ENCODE peak calls at places on chromosome 6, in five cellular contexts. One of them, this sample, is unnamed.

GRCh38 chr6:86586195-86586594 is 351.1 kb upstream of the HTR1E start:
- DNase-seq in neuronal stem cell: no peak
- DNase-seq in IMR-90: no peak
- DNase-seq in mesendoderm: no peak
- DNase-seq in mesenchymal stem cell: no peak
- DNase-seq in this sample: no peak

GRCh38 chr6:153949606-153950005 is 89.4 kb upstream of the OPRM1 start:
- DNase-seq in IMR-90: no peak
- DNase-seq in mesenchymal stem cell: no peak
- DNase-seq in neuronal stem cell: no peak
- DNase-seq in mesendoderm: no peak
- DNase-seq in this sample: no peak

GRCh38 chr6:126176266-126176665 is 163.6 kb upstream of the CENPW start:
- DNase-seq in mesendoderm: peak
- DNase-seq in mesenchymal stem cell: peak
- DNase-seq in IMR-90: peak
- DNase-seq in neuronal stem cell: no peak
- DNase-seq in this sample: no peak

GRCh38 chr6:156427345-156427744 is 349.8 kb upstream of the ARID1B start:
- DNase-seq in neuronal stem cell: no peak
- DNase-seq in IMR-90: peak
- DNase-seq in mesendoderm: no peak
- DNase-seq in mesenchymal stem cell: peak
- DNase-seq in this sample: no peak

GRCh38 chr6:487956-488355 is 96.4 kb downstream of the IRF4 start:
- DNase-seq in mesenchymal stem cell: no peak
- DNase-seq in neuronal stem cell: no peak
- DNase-seq in IMR-90: no peak
- DNase-seq in mesendoderm: no peak
- DNase-seq in this sample: no peak

GRCh38 chr6:20212392-20213111 is at the start of gene MBOAT1:
- DNase-seq in neuronal stem cell: peak
- DNase-seq in mesendoderm: peak
- DNase-seq in IMR-90: peak
- DNase-seq in mesenchymal stem cell: peak
- DNase-seq in this sample: peak

GRCh38 chr6:106609699-106610098 is 19.6 kb downstream of the RTN4IP1 start:
- DNase-seq in mesendoderm: peak
- DNase-seq in mesenchymal stem cell: no peak
- DNase-seq in neuronal stem cell: no peak
- DNase-seq in IMR-90: no peak
- DNase-seq in this sample: peak

GRCh38 chr6:128361378-128361777 is 159.0 kb downstream of the PTPRK start:
- DNase-seq in neuronal stem cell: no peak
- DNase-seq in mesendoderm: no peak
- DNase-seq in IMR-90: no peak
- DNase-seq in mesenchymal stem cell: no peak
- DNase-seq in this sample: no peak

GRCh38 chr6:25193865-25194679 is 85.1 kb upstream of the CARMIL1 start:
- DNase-seq in IMR-90: no peak
- DNase-seq in neuronal stem cell: no peak
- DNase-seq in mesendoderm: no peak
- DNase-seq in mesenchymal stem cell: no peak
- DNase-seq in this sample: no peak

GRCh38 chr6:33313105-33313708 is 671 bp downstream of the TAPBP start:
- DNase-seq in IMR-90: peak
- DNase-seq in mesendoderm: peak
- DNase-seq in neuronal stem cell: no peak
- DNase-seq in mesenchymal stem cell: peak
- DNase-seq in this sample: peak

GRCh38 chr6:3304500-3305215 is 45.9 kb downstream of the PSMG4 start:
- DNase-seq in neuronal stem cell: no peak
- DNase-seq in mesendoderm: no peak
- DNase-seq in mesenchymal stem cell: no peak
- DNase-seq in IMR-90: no peak
- DNase-seq in this sample: no peak

GRCh38 chr6:137697267-137697938 is 169.7 kb upstream of the TNFAIP3 start:
- DNase-seq in IMR-90: peak
- DNase-seq in mesenchymal stem cell: peak
- DNase-seq in mesendoderm: peak
- DNase-seq in neuronal stem cell: peak
- DNase-seq in this sample: peak

GRCh38 chr6:69888842-69889590 is 22.7 kb downstream of the COL19A1 start:
- DNase-seq in neuronal stem cell: no peak
- DNase-seq in IMR-90: no peak
- DNase-seq in mesendoderm: no peak
- DNase-seq in mesenchymal stem cell: no peak
- DNase-seq in this sample: no peak

GRCh38 chr6:5438882-5439584 is 177.7 kb downstream of the FARS2 start:
- DNase-seq in neuronal stem cell: no peak
- DNase-seq in mesendoderm: no peak
- DNase-seq in IMR-90: no peak
- DNase-seq in mesenchymal stem cell: no peak
- DNase-seq in this sample: peak

GRCh38 chr6:134464690-134465411 is 146.9 kb upstream of the SGK1 start:
- DNase-seq in neuronal stem cell: no peak
- DNase-seq in IMR-90: peak
- DNase-seq in mesenchymal stem cell: peak
- DNase-seq in mesendoderm: peak
- DNase-seq in this sample: no peak

GRCh38 chr6:158191032-158191431 is 22.9 kb downstream of the GTF2H5 start:
- DNase-seq in mesenchymal stem cell: no peak
- DNase-seq in mesendoderm: no peak
- DNase-seq in IMR-90: no peak
- DNase-seq in neuronal stem cell: no peak
- DNase-seq in this sample: no peak

GRCh38 chr6:163780993-163781392 is 366.5 kb downstream of the QKI start:
- DNase-seq in mesendoderm: no peak
- DNase-seq in mesenchymal stem cell: no peak
- DNase-seq in IMR-90: peak
- DNase-seq in neuronal stem cell: peak
- DNase-seq in this sample: peak

GRCh38 chr6:13377054-13377758 is 48.9 kb upstream of the TBC1D7 start:
- DNase-seq in neuronal stem cell: no peak
- DNase-seq in mesenchymal stem cell: no peak
- DNase-seq in IMR-90: no peak
- DNase-seq in mesendoderm: no peak
- DNase-seq in this sample: no peak

GRCh38 chr6:29681811-29682210 is 859 bp upstream of the ZFP57 start:
- DNase-seq in mesendoderm: no peak
- DNase-seq in neuronal stem cell: no peak
- DNase-seq in IMR-90: no peak
- DNase-seq in mesenchymal stem cell: no peak
- DNase-seq in this sample: no peak

GRCh38 chr6:79821859-79822258 is 125.5 kb downstream of the ELOVL4 start:
- DNase-seq in IMR-90: peak
- DNase-seq in mesenchymal stem cell: peak
- DNase-seq in neuronal stem cell: no peak
- DNase-seq in mesendoderm: no peak
- DNase-seq in this sample: no peak

GRCh38 chr6:18536693-18537092 is 149.5 kb downstream of the RNF144B start:
- DNase-seq in IMR-90: no peak
- DNase-seq in mesenchymal stem cell: no peak
- DNase-seq in mesendoderm: no peak
- DNase-seq in neuronal stem cell: no peak
- DNase-seq in this sample: no peak

GRCh38 chr6:134512946-134513345 is 195.0 kb upstream of the SGK1 start:
- DNase-seq in IMR-90: peak
- DNase-seq in mesenchymal stem cell: no peak
- DNase-seq in neuronal stem cell: no peak
- DNase-seq in mesendoderm: no peak
- DNase-seq in this sample: no peak

GRCh38 chr6:66421570-66421969 is 714.5 kb upstream of the EYS start:
- DNase-seq in IMR-90: no peak
- DNase-seq in mesenchymal stem cell: peak
- DNase-seq in mesendoderm: peak
- DNase-seq in neuronal stem cell: no peak
- DNase-seq in this sample: peak

GRCh38 chr6:81790034-81790433 is 37.6 kb upstream of the TENT5A start:
- DNase-seq in mesendoderm: peak
- DNase-seq in IMR-90: no peak
- DNase-seq in mesenchymal stem cell: no peak
- DNase-seq in neuronal stem cell: no peak
- DNase-seq in this sample: no peak

GRCh38 chr6:70672549-70672948 is 4.9 kb downstream of the SMAP1 start:
- DNase-seq in mesenchymal stem cell: no peak
- DNase-seq in neuronal stem cell: no peak
- DNase-seq in IMR-90: no peak
- DNase-seq in mesendoderm: no peak
- DNase-seq in this sample: no peak

GRCh38 chr6:5749666-5750215 is 257.0 kb downstream of the NRN1 start:
- DNase-seq in IMR-90: no peak
- DNase-seq in mesendoderm: no peak
- DNase-seq in mesenchymal stem cell: no peak
- DNase-seq in neuronal stem cell: no peak
- DNase-seq in this sample: no peak

GRCh38 chr6:40287296-40287820 is 299.8 kb downstream of the LRFN2 start:
- DNase-seq in mesenchymal stem cell: no peak
- DNase-seq in mesendoderm: no peak
- DNase-seq in IMR-90: no peak
- DNase-seq in neuronal stem cell: no peak
- DNase-seq in this sample: no peak

GRCh38 chr6:40286721-40287120 is 300.4 kb downstream of the LRFN2 start:
- DNase-seq in mesendoderm: no peak
- DNase-seq in neuronal stem cell: no peak
- DNase-seq in mesenchymal stem cell: no peak
- DNase-seq in IMR-90: no peak
- DNase-seq in this sample: no peak

GRCh38 chr6:40285535-40285934 is 301.6 kb downstream of the LRFN2 start:
- DNase-seq in neuronal stem cell: no peak
- DNase-seq in IMR-90: no peak
- DNase-seq in mesenchymal stem cell: no peak
- DNase-seq in mesendoderm: no peak
- DNase-seq in this sample: no peak

GRCh38 chr6:40286027-40286426 is 301.1 kb downstream of the LRFN2 start:
- DNase-seq in IMR-90: no peak
- DNase-seq in mesendoderm: peak
- DNase-seq in mesenchymal stem cell: no peak
- DNase-seq in neuronal stem cell: no peak
- DNase-seq in this sample: peak

DNA sequence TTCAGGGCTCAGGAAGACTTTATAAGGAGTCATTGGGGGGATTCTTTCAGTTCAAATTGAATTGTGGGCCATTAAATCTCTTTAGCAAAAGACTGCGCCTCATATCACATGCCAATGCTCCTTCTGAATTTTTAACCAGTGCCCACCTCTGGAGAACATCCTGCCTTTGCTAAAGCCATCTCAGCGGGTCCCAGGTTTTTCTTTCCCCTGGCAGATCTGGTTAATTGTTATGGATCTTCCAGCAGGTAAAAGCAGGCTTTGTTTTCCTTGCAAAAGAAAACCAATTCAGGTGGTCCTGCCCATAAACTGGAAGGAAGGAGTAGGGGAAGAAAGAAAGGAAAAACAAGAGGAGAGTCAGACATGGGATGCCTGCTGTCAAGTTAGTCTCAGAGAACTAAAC is 298.2 kb downstream of the LRFN2 start:
- DNase-seq in IMR-90: no peak
- DNase-seq in mesenchymal stem cell: no peak
- DNase-seq in mesendoderm: no peak
- DNase-seq in neuronal stem cell: no peak
- DNase-seq in this sample: peak
- H3K18ac ChIP-seq in IMR-90: no peak
- H3K18ac ChIP-seq in mesenchymal stem cell: no peak
- H3K18ac ChIP-seq in mesendoderm: no peak
- H3K18ac ChIP-seq in neuronal stem cell: no peak
- H3K18ac ChIP-seq in this sample: no peak

GRCh38 chr6:169253745-169254238 is at the start of gene THBS2:
- DNase-seq in mesendoderm: peak
- DNase-seq in IMR-90: peak
- DNase-seq in neuronal stem cell: peak
- DNase-seq in mesenchymal stem cell: peak
- DNase-seq in this sample: no peak
- H3K18ac ChIP-seq in mesendoderm: no peak
- H3K18ac ChIP-seq in IMR-90: peak
- H3K18ac ChIP-seq in neuronal stem cell: peak
- H3K18ac ChIP-seq in mesenchymal stem cell: no peak
- H3K18ac ChIP-seq in this sample: no peak

GRCh38 chr6:136249811-136250685 is at the start of gene MTFR2:
- DNase-seq in mesenchymal stem cell: peak
- DNase-seq in neuronal stem cell: peak
- DNase-seq in IMR-90: peak
- DNase-seq in mesendoderm: peak
- DNase-seq in this sample: peak
- H3K18ac ChIP-seq in mesenchymal stem cell: peak
- H3K18ac ChIP-seq in neuronal stem cell: peak
- H3K18ac ChIP-seq in IMR-90: peak
- H3K18ac ChIP-seq in mesendoderm: no peak
- H3K18ac ChIP-seq in this sample: no peak

GRCh38 chr6:168217216-168217879 is 102.2 kb downstream of the DACT2 start:
- DNase-seq in IMR-90: no peak
- DNase-seq in neuronal stem cell: no peak
- DNase-seq in mesendoderm: no peak
- DNase-seq in mesenchymal stem cell: no peak
- DNase-seq in this sample: peak
- H3K18ac ChIP-seq in IMR-90: no peak
- H3K18ac ChIP-seq in neuronal stem cell: peak
- H3K18ac ChIP-seq in mesendoderm: no peak
- H3K18ac ChIP-seq in mesenchymal stem cell: no peak
- H3K18ac ChIP-seq in this sample: no peak

GRCh38 chr6:41641352-41641925 is 3.2 kb downstream of the MDFI start:
- DNase-seq in neuronal stem cell: no peak
- DNase-seq in mesendoderm: no peak
- DNase-seq in mesenchymal stem cell: no peak
- DNase-seq in IMR-90: no peak
- DNase-seq in this sample: no peak
- H3K18ac ChIP-seq in neuronal stem cell: no peak
- H3K18ac ChIP-seq in mesendoderm: no peak
- H3K18ac ChIP-seq in mesenchymal stem cell: no peak
- H3K18ac ChIP-seq in IMR-90: no peak
- H3K18ac ChIP-seq in this sample: no peak

GRCh38 chr6:71733970-71734899 is 152.1 kb upstream of the RIMS1 start:
- DNase-seq in neuronal stem cell: no peak
- DNase-seq in IMR-90: peak
- DNase-seq in mesendoderm: no peak
- DNase-seq in mesenchymal stem cell: no peak
- DNase-seq in this sample: no peak
- H3K18ac ChIP-seq in neuronal stem cell: no peak
- H3K18ac ChIP-seq in IMR-90: no peak
- H3K18ac ChIP-seq in mesendoderm: no peak
- H3K18ac ChIP-seq in mesenchymal stem cell: no peak
- H3K18ac ChIP-seq in this sample: no peak

DNA sequence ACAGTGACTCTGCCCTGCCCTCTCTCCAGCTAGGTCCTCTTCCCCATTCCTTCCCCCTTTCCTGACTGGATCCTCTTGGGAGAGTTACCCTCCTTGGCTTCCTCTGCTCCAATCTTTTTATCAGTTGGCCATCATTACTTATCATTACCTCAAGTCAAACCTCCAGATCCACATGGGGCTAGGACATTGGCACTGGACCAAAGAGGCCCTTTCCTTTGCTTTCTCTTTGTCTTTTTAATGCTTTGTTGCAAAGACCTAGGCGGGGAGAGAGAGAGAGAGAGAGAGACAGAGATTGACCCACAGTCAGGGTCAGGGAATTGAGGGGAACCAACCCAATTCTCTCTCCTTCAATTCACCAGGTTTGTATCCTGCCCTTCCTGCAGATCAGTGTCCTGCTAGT is 3.6 kb upstream of the VEGFA start:
- DNase-seq in neuronal stem cell: no peak
- DNase-seq in mesendoderm: no peak
- DNase-seq in IMR-90: no peak
- DNase-seq in mesenchymal stem cell: no peak
- DNase-seq in this sample: no peak
- H3K18ac ChIP-seq in neuronal stem cell: no peak
- H3K18ac ChIP-seq in mesendoderm: no peak
- H3K18ac ChIP-seq in IMR-90: no peak
- H3K18ac ChIP-seq in mesenchymal stem cell: no peak
- H3K18ac ChIP-seq in this sample: no peak